ENCODE peak calls at places on chromosomes 13 and 19, in seven cellular contexts. W, R, Z, G, N, P and K are unnamed samples.

GRCh38 chr19:19120308-19121156 is 17.7 kb downstream of the TMEM161A start:
- DNase-seq in W (peak), R (no peak), Z (no peak), G (peak), N (peak), P (no peak), K (peak)

GRCh38 chr13:38821753-38822551 is 135.1 kb downstream of the FREM2 start:
- DNase-seq in W (no peak), R (no peak), Z (no peak), G (no peak), N (no peak), P (no peak), K (peak)

GRCh38 chr13:94329754-94330551 is 149.5 kb downstream of the DCT start:
- DNase-seq in W (peak), R (no peak), Z (peak), G (peak), N (peak), P (no peak), K (peak)

GRCh38 chr13:26895081-26895807 is 134.7 kb upstream of the GPR12 start:
- DNase-seq in W (no peak), R (no peak), Z (no peak), G (peak), N (no peak), P (no peak), K (no peak)

GRCh38 chr13:71144883-71145282 is 722.1 kb downstream of the DACH1 start:
- DNase-seq in W (no peak), R (no peak), Z (no peak), G (no peak), N (no peak), P (no peak), K (no peak)

GRCh38 chr19:16782719-16783118 is 46.5 kb upstream of the SIN3B start:
- DNase-seq in W (no peak), R (no peak), Z (no peak), G (no peak), N (no peak), P (no peak), K (no peak)

GRCh38 chr13:76707360-76707759 is 178.8 kb downstream of the KCTD12 start:
- DNase-seq in W (no peak), R (no peak), Z (no peak), G (peak), N (no peak), P (no peak), K (peak)

GRCh38 chr19:7257148-7258041 is 36.8 kb downstream of the INSR start:
- DNase-seq in W (peak), R (peak), Z (no peak), G (peak), N (peak), P (peak), K (peak)

GRCh38 chr13:93689333-93689732 is 462.7 kb downstream of the GPC6 start:
- DNase-seq in W (no peak), R (no peak), Z (no peak), G (no peak), N (no peak), P (no peak), K (no peak)

GRCh38 chr13:42354246-42355117 is 82.5 kb downstream of the AKAP11 start:
- DNase-seq in W (no peak), R (no peak), Z (peak), G (peak), N (no peak), P (no peak), K (peak)

GRCh38 chr19:27806471-27807070 is 1406.4 kb downstream of the UQCRFS1 start:
- DNase-seq in W (no peak), R (no peak), Z (no peak), G (no peak), N (no peak), P (no peak), K (no peak)

GRCh38 chr13:74062933-74063332 is 71.3 kb downstream of the KLF12 start:
- DNase-seq in W (peak), R (no peak), Z (no peak), G (peak), N (peak), P (no peak), K (no peak)

GRCh38 chr19:18985257-18985656 is 44.2 kb upstream of the HOMER3 start:
- DNase-seq in W (peak), R (no peak), Z (no peak), G (no peak), N (peak), P (no peak), K (no peak)

GRCh38 chr19:2260341-2260751 is 4.1 kb upstream of the JSRP1 start:
- DNase-seq in W (no peak), R (no peak), Z (no peak), G (no peak), N (no peak), P (no peak), K (peak)

GRCh38 chr13:43936630-43937029 is 56.9 kb downstream of the LACC1 start:
- DNase-seq in W (no peak), R (no peak), Z (no peak), G (no peak), N (no peak), P (no peak), K (no peak)

GRCh38 chr19:310141-310651 is 19.0 kb upstream of the PLPP2 start:
- DNase-seq in W (no peak), R (no peak), Z (no peak), G (peak), N (no peak), P (no peak), K (no peak)

GRCh38 chr19:16370671-16371391 is 46.2 kb downstream of the KLF2 start:
- DNase-seq in W (no peak), R (no peak), Z (no peak), G (no peak), N (peak), P (no peak), K (no peak)

GRCh38 chr13:87078947-87079795 is 592.0 kb upstream of the SLITRK5 start:
- DNase-seq in W (no peak), R (no peak), Z (no peak), G (no peak), N (no peak), P (no peak), K (no peak)

GRCh38 chr19:37551123-37551993 is 43.2 kb downstream of the ZNF571 start:
- DNase-seq in W (no peak), R (no peak), Z (no peak), G (peak), N (peak), P (no peak), K (peak)

GRCh38 chr13:65378943-65379519 is 1851.1 kb downstream of the PCDH9 start:
- DNase-seq in W (no peak), R (no peak), Z (no peak), G (peak), N (no peak), P (no peak), K (peak)

GRCh38 chr19:16018106-16018755 is 58.1 kb upstream of the TPM4 start:
- DNase-seq in W (no peak), R (no peak), Z (no peak), G (no peak), N (no peak), P (no peak), K (no peak)

GRCh38 chr19:16252459-16253205 is 54.9 kb downstream of the AP1M1 start:
- DNase-seq in W (peak), R (no peak), Z (no peak), G (no peak), N (no peak), P (no peak), K (no peak)

GRCh38 chr13:112910016-112910415 is 59.0 kb upstream of the MCF2L start:
- DNase-seq in W (no peak), R (no peak), Z (no peak), G (no peak), N (no peak), P (no peak), K (no peak)

GRCh38 chr13:51621597-51621996 is 37.3 kb downstream of the WDFY2 start:
- DNase-seq in W (no peak), R (no peak), Z (no peak), G (no peak), N (no peak), P (no peak), K (no peak)

GRCh38 chr19:18309525-18310064 is 13.3 kb downstream of the LSM4 start:
- DNase-seq in W (no peak), R (no peak), Z (no peak), G (no peak), N (no peak), P (no peak), K (no peak)

GRCh38 chr19:4493929-4494690 is 22.0 kb downstream of the HDGFL2 start:
- DNase-seq in W (no peak), R (no peak), Z (no peak), G (no peak), N (no peak), P (no peak), K (no peak)

GRCh38 chr19:45442927-45443461 is 19.3 kb upstream of the ERCC1 start:
- DNase-seq in W (peak), R (no peak), Z (no peak), G (peak), N (peak), P (peak), K (no peak)

GRCh38 chr19:10604460-10604980 is 17.4 kb upstream of the AP1M2 start:
- DNase-seq in W (no peak), R (no peak), Z (no peak), G (no peak), N (peak), P (no peak), K (no peak)

GRCh38 chr13:50907781-50908180 is 1.8 kb upstream of the RNASEH2B start:
- DNase-seq in W (no peak), R (no peak), Z (no peak), G (no peak), N (no peak), P (no peak), K (no peak)

GRCh38 chr13:42991892-42992584 is at the start of gene EPSTI1:
- DNase-seq in W (peak), R (no peak), Z (no peak), G (peak), N (peak), P (peak), K (peak)

GRCh38 chr13:67619346-67619745 is 389.2 kb upstream of the PCDH9 start:
- DNase-seq in W (no peak), R (no peak), Z (no peak), G (peak), N (no peak), P (no peak), K (peak)

GRCh38 chr19:12983561-12984142 is 11.6 kb upstream of the NFIX start:
- DNase-seq in W (peak), R (no peak), Z (no peak), G (peak), N (peak), P (peak), K (peak)

GRCh38 chr19:12982648-12983047 is 12.6 kb upstream of the NFIX start:
- DNase-seq in W (no peak), R (no peak), Z (no peak), G (no peak), N (no peak), P (no peak), K (no peak)

GRCh38 chr19:12984683-12985048 is 10.6 kb upstream of the NFIX start:
- DNase-seq in W (no peak), R (no peak), Z (no peak), G (no peak), N (no peak), P (peak), K (no peak)

GRCh38 chr19:12984143-12984627 is 11.1 kb upstream of the NFIX start:
- DNase-seq in W (no peak), R (no peak), Z (no peak), G (no peak), N (no peak), P (no peak), K (no peak)

DNA sequence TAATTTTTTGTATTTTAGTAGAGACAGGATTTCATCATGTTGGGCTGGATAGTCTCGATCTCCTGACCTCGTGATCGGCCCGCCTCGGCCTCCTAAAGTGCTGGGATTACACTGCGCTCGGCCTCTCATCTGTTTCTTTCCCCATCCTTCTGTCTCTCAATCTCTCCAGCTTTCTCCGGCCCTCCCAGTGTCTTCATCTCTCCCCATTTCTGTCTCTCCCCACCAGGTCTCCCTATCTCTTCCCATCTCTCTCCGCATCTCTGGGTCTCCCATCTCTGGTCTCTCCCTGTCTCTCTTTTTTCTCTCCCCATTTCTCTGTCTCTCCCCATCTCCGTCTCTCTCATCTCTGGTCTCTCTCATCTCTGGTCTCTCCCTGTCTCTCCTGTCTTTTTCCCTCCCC is 12.2 kb upstream of the NFIX start:
- DNase-seq in W (no peak), R (no peak), Z (no peak), G (no peak), N (no peak), P (no peak), K (no peak)
- H3K4me3 ChIP-seq in W (no peak), R (peak), Z (peak), G (peak), N (peak), P (peak), K (peak)

GRCh38 chr13:24539500-24540165 is 27.1 kb upstream of the PARP4 start:
- DNase-seq in W (no peak), R (no peak), Z (no peak), G (no peak), N (no peak), P (no peak), K (no peak)

GRCh38 chr13:24541127-24541475 is 28.5 kb upstream of the PARP4 start:
- DNase-seq in W (no peak), R (no peak), Z (no peak), G (no peak), N (peak), P (no peak), K (no peak)

DNA sequence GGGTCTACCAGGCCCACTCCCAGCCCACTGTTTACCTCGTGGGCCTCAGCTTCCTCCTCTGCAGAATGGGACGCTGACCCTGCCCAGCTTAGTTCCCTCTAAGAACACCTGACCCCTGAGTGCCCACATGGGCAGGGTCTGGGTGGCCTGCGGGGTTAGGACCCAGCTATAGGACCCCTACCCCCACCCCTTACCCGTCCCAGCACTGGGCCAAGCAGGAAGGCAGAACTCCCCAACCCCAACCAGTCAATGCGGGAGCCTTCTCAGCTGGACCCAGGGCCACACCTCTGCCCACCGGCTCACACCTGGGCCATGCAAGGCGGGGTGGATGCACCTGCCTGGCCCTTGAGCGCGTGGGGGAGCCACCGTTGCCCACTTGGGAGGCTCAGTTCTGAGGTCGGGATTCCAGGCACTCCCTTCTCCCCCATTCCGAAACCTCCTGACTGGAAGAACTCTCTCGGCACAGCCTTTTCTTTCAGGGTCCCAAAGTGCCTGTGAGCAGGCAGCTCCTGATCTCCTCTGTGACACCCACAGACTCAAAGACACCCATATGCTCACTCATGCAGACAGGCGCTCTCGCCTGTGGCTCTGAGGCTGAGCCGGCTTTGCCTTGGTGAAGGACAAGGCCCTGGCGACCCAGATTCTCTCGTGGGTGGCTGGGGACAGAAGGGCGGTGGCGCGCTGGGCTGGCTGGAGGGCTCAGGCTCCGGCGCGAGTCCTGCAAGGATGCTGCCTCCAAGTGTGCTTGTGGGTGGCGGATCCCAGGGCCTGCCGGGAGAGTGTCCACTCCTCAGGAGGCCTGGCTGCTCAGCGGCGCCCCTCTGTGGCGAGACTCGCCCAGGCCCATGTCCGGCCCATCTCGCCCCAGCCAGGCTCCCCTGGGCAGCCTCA is 27.9 kb upstream of the PARP4 start:
- DNase-seq in W (no peak), R (no peak), Z (no peak), G (peak), N (no peak), P (no peak), K (no peak)
- TF ChIP-seq CTCF in W (peak), R (peak), Z (peak), G (peak), N (no peak), P (no peak), K (no peak)

GRCh38 chr19:55158848-55159793 is 1.6 kb upstream of the TNNI3 start:
- DNase-seq in W (peak), R (no peak), Z (no peak), G (peak), N (peak), P (no peak), K (peak)

GRCh38 chr19:55158423-55158822 is 891 bp upstream of the TNNI3 start:
- DNase-seq in W (no peak), R (no peak), Z (no peak), G (no peak), N (no peak), P (no peak), K (no peak)

GRCh38 chr19:55157064-55157908 is at the start of gene TNNI3:
- DNase-seq in W (no peak), R (no peak), Z (no peak), G (no peak), N (peak), P (no peak), K (no peak)

GRCh38 chr19:55153652-55154264 is 3.8 kb downstream of the TNNI3 start:
- DNase-seq in W (no peak), R (no peak), Z (no peak), G (no peak), N (no peak), P (no peak), K (no peak)

DNA sequence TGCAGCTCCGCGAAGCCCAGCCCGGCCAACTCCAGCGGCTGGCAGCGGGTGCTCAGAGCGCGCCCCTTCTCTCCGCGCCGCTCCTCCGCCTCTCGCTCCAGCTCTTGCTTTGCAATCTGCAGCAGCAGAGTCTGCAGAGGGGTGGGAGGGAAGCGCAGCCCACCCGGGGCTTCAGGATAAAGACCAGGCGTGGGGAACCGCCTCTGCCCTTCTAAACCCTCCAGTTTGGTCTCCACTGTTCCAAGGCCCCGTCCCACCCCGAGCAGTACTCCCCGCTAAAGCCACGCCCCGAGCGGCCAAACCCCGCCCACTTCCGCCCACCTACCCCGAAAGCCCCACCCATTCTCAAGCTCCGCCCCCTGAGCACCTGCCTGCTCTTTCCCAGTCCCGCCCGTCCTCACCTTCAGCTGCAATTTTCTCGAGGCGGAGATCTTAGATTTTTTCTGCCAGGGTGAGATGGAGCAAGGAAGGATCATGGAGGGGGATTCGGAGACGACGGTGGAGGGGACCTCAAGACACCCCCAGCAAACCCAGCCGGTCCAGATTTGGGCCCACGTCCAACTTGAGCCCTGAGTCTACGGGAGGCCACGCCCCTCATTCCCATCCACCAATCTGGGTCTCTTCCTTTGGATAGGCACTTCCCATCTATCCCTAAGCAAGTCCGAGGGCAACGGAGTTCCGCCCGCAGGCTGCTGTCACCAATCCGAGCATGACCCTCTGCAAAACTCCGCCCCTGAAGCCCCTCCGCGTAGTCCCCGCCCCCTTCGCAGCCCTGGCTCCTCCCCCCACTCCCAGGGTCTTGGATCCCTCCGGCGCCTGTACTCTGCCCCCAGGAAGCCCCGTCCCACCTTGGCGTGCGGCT is 1.1 kb downstream of the TNNI3 start:
- DNase-seq in W (peak), R (no peak), Z (no peak), G (peak), N (peak), P (peak), K (peak)
- H3K4me3 ChIP-seq in W (no peak), R (peak), Z (peak), G (no peak), N (peak), P (peak), K (no peak)

GRCh38 chr13:20037908-20038307 is 79.4 kb downstream of the ZMYM2 start:
- DNase-seq in W (no peak), R (no peak), Z (no peak), G (no peak), N (no peak), P (no peak), K (no peak)

GRCh38 chr13:20033486-20033885 is 75.0 kb downstream of the ZMYM2 start:
- DNase-seq in W (no peak), R (no peak), Z (no peak), G (no peak), N (no peak), P (no peak), K (peak)

DNA sequence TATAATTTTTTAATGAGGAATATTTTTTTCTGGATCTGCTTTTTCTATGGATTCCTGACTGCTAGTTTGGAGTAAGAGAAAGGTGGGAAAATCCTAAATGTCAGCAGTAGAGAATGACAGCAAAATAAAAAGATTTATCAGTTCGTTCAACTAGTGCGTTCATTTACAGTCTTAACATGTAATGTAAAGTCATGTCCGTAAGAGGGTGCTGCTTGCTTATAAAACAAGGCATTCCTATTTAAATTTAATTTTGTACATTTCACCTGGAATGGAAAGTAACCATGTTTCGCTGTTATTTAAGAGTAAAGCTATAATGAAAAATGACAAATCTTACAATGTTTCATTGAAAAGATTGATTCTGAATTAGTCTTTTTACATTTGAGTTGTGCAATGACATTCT is 76.6 kb downstream of the ZMYM2 start:
- DNase-seq in W (no peak), R (no peak), Z (no peak), G (peak), N (no peak), P (no peak), K (peak)
- TF ChIP-seq CTCF in W (peak), R (no peak), Z (no peak), G (no peak), N (peak), P (no peak), K (no peak)

GRCh38 chr13:98543380-98544104 is 33.4 kb downstream of the STK24 start:
- DNase-seq in W (no peak), R (no peak), Z (no peak), G (no peak), N (no peak), P (no peak), K (no peak)

GRCh38 chr13:98541211-98541610 is 35.7 kb downstream of the STK24 start:
- DNase-seq in W (no peak), R (no peak), Z (no peak), G (peak), N (no peak), P (no peak), K (no peak)

GRCh38 chr13:98541701-98542203 is 35.2 kb downstream of the STK24 start:
- DNase-seq in W (peak), R (no peak), Z (no peak), G (no peak), N (no peak), P (no peak), K (no peak)

GRCh38 chr13:98544105-98544710 is 32.7 kb downstream of the STK24 start:
- DNase-seq in W (no peak), R (no peak), Z (no peak), G (peak), N (no peak), P (no peak), K (no peak)

GRCh38 chr13:98542568-98543379 is 34.1 kb downstream of the STK24 start:
- DNase-seq in W (no peak), R (no peak), Z (no peak), G (no peak), N (no peak), P (no peak), K (no peak)
- H3K4me3 ChIP-seq in W (no peak), R (no peak), Z (no peak), G (no peak), N (peak), P (peak), K (no peak)

GRCh38 chr19:50162988-50163387 is at the start of gene IZUMO2:
- DNase-seq in W (no peak), R (no peak), Z (no peak), G (no peak), N (no peak), P (no peak), K (no peak)
- TF ChIP-seq CTCF in W (no peak), R (no peak), Z (no peak), G (no peak), N (no peak), P (no peak), K (no peak)